ENCODE peak calls at places on chromosomes 12 and 14, in ten cellular contexts. One of them, this sample, is unnamed.

GRCh38 chr12:13435535-13435934 is 239.0 kb downstream of the EMP1 start:
- DNase-seq in body of pancreas: no peak
- DNase-seq in brain microvascular endothelial cell: peak; percentile 9
- DNase-seq in GM06990: no peak
- DNase-seq in lower leg skin: no peak
- DNase-seq in HAP-1: no peak
- DNase-seq in H7: peak; percentile 19
- DNase-seq in tibial artery: no peak
- DNase-seq in AG04449: no peak
- DNase-seq in mucosa of descending colon: no peak
- DNase-seq in this sample: peak; percentile 44

GRCh38 chr12:87233636-87234035 is 795.6 kb downstream of the C12orf50 start:
- DNase-seq in body of pancreas: no peak
- DNase-seq in brain microvascular endothelial cell: peak; percentile 1
- DNase-seq in GM06990: no peak
- DNase-seq in lower leg skin: no peak
- DNase-seq in HAP-1: no peak
- DNase-seq in H7: no peak
- DNase-seq in tibial artery: no peak
- DNase-seq in AG04449: no peak
- DNase-seq in mucosa of descending colon: no peak
- DNase-seq in this sample: no peak

GRCh38 chr12:98999569-98999968 is 354.5 kb downstream of the APAF1 start:
- DNase-seq in body of pancreas: no peak
- DNase-seq in brain microvascular endothelial cell: no peak
- DNase-seq in GM06990: no peak
- DNase-seq in lower leg skin: no peak
- DNase-seq in HAP-1: no peak
- DNase-seq in H7: no peak
- DNase-seq in tibial artery: no peak
- DNase-seq in AG04449: no peak
- DNase-seq in mucosa of descending colon: no peak
- DNase-seq in this sample: no peak

GRCh38 chr14:101716956-101717662 is 44.4 kb upstream of the PPP2R5C start:
- DNase-seq in body of pancreas: no peak
- DNase-seq in brain microvascular endothelial cell: no peak
- DNase-seq in GM06990: no peak
- DNase-seq in lower leg skin: peak; percentile 52
- DNase-seq in HAP-1: no peak
- DNase-seq in H7: peak; percentile 32
- DNase-seq in tibial artery: no peak
- DNase-seq in AG04449: no peak
- DNase-seq in mucosa of descending colon: no peak
- DNase-seq in this sample: no peak

GRCh38 chr12:110185626-110186025 is 61.5 kb downstream of the IFT81 start:
- DNase-seq in body of pancreas: no peak
- DNase-seq in brain microvascular endothelial cell: no peak
- DNase-seq in GM06990: no peak
- DNase-seq in lower leg skin: no peak
- DNase-seq in HAP-1: no peak
- DNase-seq in H7: no peak
- DNase-seq in tibial artery: no peak
- DNase-seq in AG04449: no peak
- DNase-seq in mucosa of descending colon: no peak
- DNase-seq in this sample: no peak

GRCh38 chr12:25130741-25131188 is 64.2 kb downstream of the DNAI7 start:
- DNase-seq in body of pancreas: no peak
- DNase-seq in brain microvascular endothelial cell: peak; percentile 27
- DNase-seq in GM06990: no peak
- DNase-seq in lower leg skin: no peak
- DNase-seq in HAP-1: no peak
- DNase-seq in H7: no peak
- DNase-seq in tibial artery: no peak
- DNase-seq in AG04449: peak; percentile 14
- DNase-seq in mucosa of descending colon: no peak
- DNase-seq in this sample: no peak

GRCh38 chr12:2877959-2878732 is 1.1 kb downstream of the RHNO1 start:
- DNase-seq in body of pancreas: peak; percentile 19
- DNase-seq in brain microvascular endothelial cell: no peak
- DNase-seq in GM06990: no peak
- DNase-seq in lower leg skin: no peak
- DNase-seq in HAP-1: peak; percentile 69
- DNase-seq in H7: peak; percentile 49
- DNase-seq in tibial artery: no peak
- DNase-seq in AG04449: no peak
- DNase-seq in mucosa of descending colon: no peak
- DNase-seq in this sample: no peak

GRCh38 chr12:27595231-27595642 is 71.2 kb downstream of the PPFIBP1 start:
- DNase-seq in body of pancreas: peak; percentile 73
- DNase-seq in brain microvascular endothelial cell: peak; percentile 93
- DNase-seq in GM06990: no peak
- DNase-seq in lower leg skin: no peak
- DNase-seq in HAP-1: peak; percentile 65
- DNase-seq in H7: no peak
- DNase-seq in tibial artery: peak; percentile 62
- DNase-seq in AG04449: no peak
- DNase-seq in mucosa of descending colon: no peak
- DNase-seq in this sample: no peak

GRCh38 chr12:94550964-94551363 is 91.3 kb upstream of the CEP83 start:
- DNase-seq in body of pancreas: no peak
- DNase-seq in brain microvascular endothelial cell: no peak
- DNase-seq in GM06990: no peak
- DNase-seq in lower leg skin: peak; percentile 40
- DNase-seq in HAP-1: no peak
- DNase-seq in H7: no peak
- DNase-seq in tibial artery: no peak
- DNase-seq in AG04449: no peak
- DNase-seq in mucosa of descending colon: no peak
- DNase-seq in this sample: no peak

GRCh38 chr12:15629108-15629507 is 160.1 kb downstream of the EPS8 start:
- DNase-seq in body of pancreas: peak; percentile 72
- DNase-seq in brain microvascular endothelial cell: peak; percentile 98
- DNase-seq in GM06990: no peak
- DNase-seq in lower leg skin: peak; percentile 86
- DNase-seq in HAP-1: no peak
- DNase-seq in H7: no peak
- DNase-seq in tibial artery: peak; percentile 84
- DNase-seq in AG04449: peak; percentile 71
- DNase-seq in mucosa of descending colon: no peak
- DNase-seq in this sample: no peak

GRCh38 chr12:54415223-54415929 is 3.7 kb downstream of the ITGA5 start:
- DNase-seq in body of pancreas: no peak
- DNase-seq in brain microvascular endothelial cell: no peak
- DNase-seq in GM06990: no peak
- DNase-seq in lower leg skin: no peak
- DNase-seq in HAP-1: no peak
- DNase-seq in H7: no peak
- DNase-seq in tibial artery: peak; percentile 5
- DNase-seq in AG04449: no peak
- DNase-seq in mucosa of descending colon: no peak
- DNase-seq in this sample: no peak

GRCh38 chr12:102299731-102300130 is 102.1 kb upstream of the PMCH start:
- DNase-seq in body of pancreas: no peak
- DNase-seq in brain microvascular endothelial cell: no peak
- DNase-seq in GM06990: no peak
- DNase-seq in lower leg skin: no peak
- DNase-seq in HAP-1: no peak
- DNase-seq in H7: no peak
- DNase-seq in tibial artery: no peak
- DNase-seq in AG04449: no peak
- DNase-seq in mucosa of descending colon: no peak
- DNase-seq in this sample: no peak

GRCh38 chr14:68047910-68048309 is 228.3 kb downstream of the RAD51B start:
- DNase-seq in body of pancreas: no peak
- DNase-seq in brain microvascular endothelial cell: peak; percentile 46
- DNase-seq in GM06990: no peak
- DNase-seq in lower leg skin: no peak
- DNase-seq in HAP-1: no peak
- DNase-seq in H7: no peak
- DNase-seq in tibial artery: no peak
- DNase-seq in AG04449: peak; percentile 28
- DNase-seq in mucosa of descending colon: no peak
- DNase-seq in this sample: no peak

GRCh38 chr12:120103044-120103338 is 13.6 kb downstream of the RAB35 start:
- DNase-seq in body of pancreas: no peak
- DNase-seq in brain microvascular endothelial cell: no peak
- DNase-seq in GM06990: no peak
- DNase-seq in lower leg skin: no peak
- DNase-seq in HAP-1: no peak
- DNase-seq in H7: peak; percentile 24
- DNase-seq in tibial artery: no peak
- DNase-seq in AG04449: no peak
- DNase-seq in mucosa of descending colon: no peak
- DNase-seq in this sample: no peak

GRCh38 chr14:35229495-35230089 is 62.6 kb upstream of the PSMA6 start:
- DNase-seq in body of pancreas: no peak
- DNase-seq in brain microvascular endothelial cell: no peak
- DNase-seq in GM06990: peak; percentile 26
- DNase-seq in lower leg skin: no peak
- DNase-seq in HAP-1: no peak
- DNase-seq in H7: peak; percentile 13
- DNase-seq in tibial artery: no peak
- DNase-seq in AG04449: no peak
- DNase-seq in mucosa of descending colon: no peak
- DNase-seq in this sample: no peak

GRCh38 chr12:108645686-108646596 is 12.2 kb upstream of the SELPLG start:
- DNase-seq in body of pancreas: no peak
- DNase-seq in brain microvascular endothelial cell: no peak
- DNase-seq in GM06990: no peak
- DNase-seq in lower leg skin: peak; percentile 65
- DNase-seq in HAP-1: no peak
- DNase-seq in H7: no peak
- DNase-seq in tibial artery: no peak
- DNase-seq in AG04449: no peak
- DNase-seq in mucosa of descending colon: no peak
- DNase-seq in this sample: no peak

GRCh38 chr14:63964063-63964462 is 111.3 kb downstream of the SYNE2 start:
- DNase-seq in body of pancreas: no peak
- DNase-seq in brain microvascular endothelial cell: no peak
- DNase-seq in GM06990: no peak
- DNase-seq in lower leg skin: no peak
- DNase-seq in HAP-1: no peak
- DNase-seq in H7: no peak
- DNase-seq in tibial artery: no peak
- DNase-seq in AG04449: no peak
- DNase-seq in mucosa of descending colon: no peak
- DNase-seq in this sample: no peak

GRCh38 chr14:39030209-39030608 is 72.8 kb downstream of the SEC23A start:
- DNase-seq in body of pancreas: no peak
- DNase-seq in brain microvascular endothelial cell: no peak
- DNase-seq in GM06990: no peak
- DNase-seq in lower leg skin: no peak
- DNase-seq in HAP-1: no peak
- DNase-seq in H7: no peak
- DNase-seq in tibial artery: no peak
- DNase-seq in AG04449: no peak
- DNase-seq in mucosa of descending colon: no peak
- DNase-seq in this sample: no peak

GRCh38 chr14:58667900-58668299 is 30.1 kb downstream of the DACT1 start:
- DNase-seq in body of pancreas: no peak
- DNase-seq in brain microvascular endothelial cell: no peak
- DNase-seq in GM06990: no peak
- DNase-seq in lower leg skin: no peak
- DNase-seq in HAP-1: no peak
- DNase-seq in H7: no peak
- DNase-seq in tibial artery: no peak
- DNase-seq in AG04449: no peak
- DNase-seq in mucosa of descending colon: no peak
- DNase-seq in this sample: no peak

GRCh38 chr12:108905725-108906124 is 25.8 kb downstream of the DAO start:
- DNase-seq in body of pancreas: no peak
- DNase-seq in brain microvascular endothelial cell: no peak
- DNase-seq in GM06990: no peak
- DNase-seq in lower leg skin: no peak
- DNase-seq in HAP-1: no peak
- DNase-seq in H7: no peak
- DNase-seq in tibial artery: no peak
- DNase-seq in AG04449: no peak
- DNase-seq in mucosa of descending colon: no peak
- DNase-seq in this sample: no peak

GRCh38 chr14:95495538-95496025 is 20.9 kb downstream of the SYNE3 start:
- DNase-seq in body of pancreas: peak; percentile 38
- DNase-seq in brain microvascular endothelial cell: no peak
- DNase-seq in GM06990: peak; percentile 83
- DNase-seq in lower leg skin: no peak
- DNase-seq in HAP-1: no peak
- DNase-seq in H7: no peak
- DNase-seq in tibial artery: peak; percentile 22
- DNase-seq in AG04449: no peak
- DNase-seq in mucosa of descending colon: no peak
- DNase-seq in this sample: no peak

GRCh38 chr14:103273847-103274615 is 60.0 kb upstream of the EIF5 start:
- DNase-seq in body of pancreas: no peak
- DNase-seq in brain microvascular endothelial cell: no peak
- DNase-seq in GM06990: no peak
- DNase-seq in lower leg skin: peak; percentile 79
- DNase-seq in HAP-1: no peak
- DNase-seq in H7: peak; percentile 74
- DNase-seq in tibial artery: no peak
- DNase-seq in AG04449: no peak
- DNase-seq in mucosa of descending colon: no peak
- DNase-seq in this sample: no peak
- H3K4me3 ChIP-seq in body of pancreas: no peak overlapping the region
- H3K4me3 ChIP-seq in brain microvascular endothelial cell: no peak overlapping the region
- H3K4me3 ChIP-seq in GM06990: no peak overlapping the region
- H3K4me3 ChIP-seq in lower leg skin: no peak overlapping the region
- H3K4me3 ChIP-seq in HAP-1: no peak overlapping the region
- H3K4me3 ChIP-seq in H7: peak overlapping the region; percentile 21
- H3K4me3 ChIP-seq in tibial artery: peak overlapping the region; percentile 30
- H3K4me3 ChIP-seq in AG04449: no peak overlapping the region
- H3K4me3 ChIP-seq in mucosa of descending colon: no peak overlapping the region
- H3K4me3 ChIP-seq in this sample: no peak overlapping the region

GRCh38 chr14:46646796-46647195 is 4.8 kb downstream of the RPL10L start:
- DNase-seq in body of pancreas: no peak
- DNase-seq in brain microvascular endothelial cell: no peak
- DNase-seq in GM06990: no peak
- DNase-seq in lower leg skin: no peak
- DNase-seq in HAP-1: no peak
- DNase-seq in H7: no peak
- DNase-seq in tibial artery: no peak
- DNase-seq in AG04449: no peak
- DNase-seq in mucosa of descending colon: no peak
- DNase-seq in this sample: no peak
- H3K4me3 ChIP-seq in body of pancreas: no peak overlapping the region
- H3K4me3 ChIP-seq in brain microvascular endothelial cell: no peak overlapping the region
- H3K4me3 ChIP-seq in GM06990: no peak overlapping the region
- H3K4me3 ChIP-seq in lower leg skin: no peak overlapping the region
- H3K4me3 ChIP-seq in HAP-1: no peak overlapping the region
- H3K4me3 ChIP-seq in H7: no peak overlapping the region
- H3K4me3 ChIP-seq in tibial artery: no peak overlapping the region
- H3K4me3 ChIP-seq in AG04449: no peak overlapping the region
- H3K4me3 ChIP-seq in mucosa of descending colon: no peak overlapping the region
- H3K4me3 ChIP-seq in this sample: no peak overlapping the region

GRCh38 chr14:22521449-22522239 is 67.4 kb downstream of the DAD1 start:
- DNase-seq in body of pancreas: no peak
- DNase-seq in brain microvascular endothelial cell: no peak
- DNase-seq in GM06990: no peak
- DNase-seq in lower leg skin: no peak
- DNase-seq in HAP-1: no peak
- DNase-seq in H7: no peak
- DNase-seq in tibial artery: no peak
- DNase-seq in AG04449: no peak
- DNase-seq in mucosa of descending colon: no peak
- DNase-seq in this sample: no peak
- H3K4me3 ChIP-seq in body of pancreas: no peak overlapping the region
- H3K4me3 ChIP-seq in brain microvascular endothelial cell: no peak overlapping the region
- H3K4me3 ChIP-seq in GM06990: no peak overlapping the region
- H3K4me3 ChIP-seq in lower leg skin: no peak overlapping the region
- H3K4me3 ChIP-seq in HAP-1: no peak overlapping the region
- H3K4me3 ChIP-seq in H7: no peak overlapping the region
- H3K4me3 ChIP-seq in tibial artery: no peak overlapping the region
- H3K4me3 ChIP-seq in AG04449: no peak overlapping the region
- H3K4me3 ChIP-seq in mucosa of descending colon: no peak overlapping the region
- H3K4me3 ChIP-seq in this sample: no peak overlapping the region

GRCh38 chr14:76762617-76763361 is 1.5 kb downstream of the VASH1 start:
- DNase-seq in body of pancreas: no peak
- DNase-seq in brain microvascular endothelial cell: no peak
- DNase-seq in GM06990: no peak
- DNase-seq in lower leg skin: peak; percentile 81
- DNase-seq in HAP-1: no peak
- DNase-seq in H7: peak; percentile 53
- DNase-seq in tibial artery: peak; percentile 30
- DNase-seq in AG04449: no peak
- DNase-seq in mucosa of descending colon: peak; percentile 26
- DNase-seq in this sample: no peak
- H3K4me3 ChIP-seq in body of pancreas: no peak overlapping the region
- H3K4me3 ChIP-seq in brain microvascular endothelial cell: peak overlapping the region; percentile 69
- H3K4me3 ChIP-seq in GM06990: peak overlapping the region; percentile 62
- H3K4me3 ChIP-seq in lower leg skin: peak overlapping the region; percentile 39
- H3K4me3 ChIP-seq in HAP-1: peak overlapping the region; percentile 42
- H3K4me3 ChIP-seq in H7: peak overlapping the region; percentile 68
- H3K4me3 ChIP-seq in tibial artery: peak overlapping the region; percentile 99
- H3K4me3 ChIP-seq in AG04449: peak overlapping the region; percentile 68
- H3K4me3 ChIP-seq in mucosa of descending colon: no peak overlapping the region
- H3K4me3 ChIP-seq in this sample: peak overlapping the region; percentile 71